ENCODE peak calls at places on chromosome 15, in ten cellular contexts. A is IMR-90, D is dorsolateral prefrontal cortex, I is body of pancreas, E is ovary, Q is tibial nerve, J is uterus, Y is lower lobe of right lung, U is left lung, R is AG04450. F is an unnamed sample.

GRCh38 chr15:99433026-99433756 is 132.6 kb upstream of the MEF2A start:
- DNase-seq in A (no peak), D (no peak), I (no peak), E (peak), Q (no peak), J (peak), Y (peak), U (peak), R (no peak), F (peak)

GRCh38 chr15:99016680-99017321 is 9.2 kb upstream of the PGPEP1L start:
- DNase-seq in A (peak), D (no peak), I (no peak), E (no peak), Q (no peak), J (no peak), Y (no peak), U (no peak), R (no peak), F (no peak)

GRCh38 chr15:83698294-83698693 is 44.4 kb downstream of the ADAMTSL3 start:
- DNase-seq in A (peak), D (no peak), I (peak), E (no peak), Q (peak), J (peak), Y (no peak), U (peak), R (no peak), F (peak)

GRCh38 chr15:60062826-60063225 is 58.7 kb downstream of the FOXB1 start:
- DNase-seq in A (peak), D (no peak), I (no peak), E (no peak), Q (no peak), J (no peak), Y (no peak), U (no peak), R (peak), F (no peak)

GRCh38 chr15:101318147-101318809 is 23.2 kb upstream of the SNRPA1 start:
- DNase-seq in A (no peak), D (no peak), I (no peak), E (no peak), Q (no peak), J (no peak), Y (no peak), U (no peak), R (no peak), F (no peak)

GRCh38 chr15:55457401-55458022 is 49.2 kb downstream of the PIERCE2 start:
- DNase-seq in A (no peak), D (no peak), I (no peak), E (no peak), Q (no peak), J (no peak), Y (peak), U (peak), R (no peak), F (no peak)

GRCh38 chr15:72339777-72340177 is 19.8 kb upstream of the CELF6 start:
- DNase-seq in A (peak), D (no peak), I (peak), E (no peak), Q (no peak), J (no peak), Y (no peak), U (peak), R (peak), F (no peak)

GRCh38 chr15:39857132-39857531 is 62.9 kb downstream of the GPR176 start:
- DNase-seq in A (no peak), D (no peak), I (no peak), E (no peak), Q (no peak), J (no peak), Y (no peak), U (no peak), R (no peak), F (no peak)

GRCh38 chr15:101049856-101050646 is 130.9 kb downstream of the LRRK1 start:
- DNase-seq in A (no peak), D (no peak), I (no peak), E (peak), Q (no peak), J (no peak), Y (no peak), U (peak), R (no peak), F (no peak)

GRCh38 chr15:90697180-90697579 is 20.0 kb upstream of the BLM start:
- DNase-seq in A (no peak), D (no peak), I (no peak), E (no peak), Q (no peak), J (no peak), Y (no peak), U (no peak), R (no peak), F (no peak)

GRCh38 chr15:77603616-77604406 is 28.9 kb downstream of the LINGO1 start:
- DNase-seq in A (no peak), D (no peak), I (no peak), E (no peak), Q (no peak), J (no peak), Y (no peak), U (no peak), R (no peak), F (no peak)

GRCh38 chr15:59532770-59533379 is 78.7 kb upstream of the GCNT3 start:
- DNase-seq in A (peak), D (no peak), I (peak), E (no peak), Q (no peak), J (no peak), Y (no peak), U (no peak), R (peak), F (no peak)

GRCh38 chr15:85897818-85898717 is 103.3 kb upstream of the KLHL25 start:
- DNase-seq in A (no peak), D (peak), I (no peak), E (no peak), Q (no peak), J (no peak), Y (no peak), U (no peak), R (no peak), F (no peak)

GRCh38 chr15:62715946-62716345 is 326.6 kb upstream of the TPM1 start:
- DNase-seq in A (no peak), D (no peak), I (no peak), E (no peak), Q (no peak), J (no peak), Y (no peak), U (no peak), R (no peak), F (no peak)

GRCh38 chr15:72585659-72586058 is 68.8 kb upstream of the GOLGA6B start:
- DNase-seq in A (peak), D (no peak), I (no peak), E (no peak), Q (no peak), J (no peak), Y (no peak), U (no peak), R (no peak), F (no peak)

GRCh38 chr15:70379134-70379533 is 281.4 kb upstream of the TLE3 start:
- DNase-seq in A (no peak), D (no peak), I (no peak), E (no peak), Q (no peak), J (no peak), Y (no peak), U (no peak), R (no peak), F (no peak)

GRCh38 chr15:72289597-72290325 is 17.4 kb upstream of the PARP6 start:
- DNase-seq in A (no peak), D (no peak), I (no peak), E (no peak), Q (no peak), J (no peak), Y (no peak), U (no peak), R (no peak), F (no peak)

GRCh38 chr15:74209997-74210573 is 7.5 kb upstream of the STRA6 start:
- DNase-seq in A (peak), D (no peak), I (peak), E (no peak), Q (no peak), J (no peak), Y (no peak), U (no peak), R (no peak), F (no peak)

GRCh38 chr15:94075349-94075748 is 156.0 kb upstream of the MCTP2 start:
- DNase-seq in A (peak), D (no peak), I (peak), E (peak), Q (peak), J (peak), Y (no peak), U (no peak), R (no peak), F (peak)

GRCh38 chr15:74007820-74008371 is 13.4 kb downstream of the PML start:
- DNase-seq in A (no peak), D (no peak), I (no peak), E (no peak), Q (no peak), J (no peak), Y (no peak), U (no peak), R (no peak), F (no peak)

GRCh38 chr15:92076536-92076935 is 223.0 kb downstream of the SLCO3A1 start:
- DNase-seq in A (no peak), D (peak), I (no peak), E (no peak), Q (no peak), J (no peak), Y (no peak), U (no peak), R (no peak), F (no peak)

GRCh38 chr15:32919749-32920414 is 202.1 kb downstream of the GREM1 start:
- DNase-seq in A (peak), D (no peak), I (no peak), E (no peak), Q (no peak), J (no peak), Y (no peak), U (no peak), R (peak), F (no peak)

GRCh38 chr15:33126559-33127290 is 67.8 kb downstream of the FMN1 start:
- DNase-seq in A (peak), D (no peak), I (peak), E (no peak), Q (peak), J (peak), Y (peak), U (peak), R (peak), F (peak)

GRCh38 chr15:60385620-60386552 is 11.9 kb downstream of the ANXA2 start:
- DNase-seq in A (no peak), D (no peak), I (no peak), E (no peak), Q (no peak), J (no peak), Y (no peak), U (no peak), R (no peak), F (no peak)

GRCh38 chr15:40528801-40529200 is 36.0 kb downstream of the CCDC32 start:
- DNase-seq in A (no peak), D (no peak), I (no peak), E (no peak), Q (no peak), J (no peak), Y (no peak), U (no peak), R (no peak), F (no peak)

GRCh38 chr15:89003865-89004725 is 84.2 kb upstream of the ABHD2 start:
- DNase-seq in A (peak), D (no peak), I (no peak), E (no peak), Q (no peak), J (peak), Y (no peak), U (no peak), R (peak), F (peak)

GRCh38 chr15:70284438-70285214 is 186.9 kb upstream of the TLE3 start:
- DNase-seq in A (no peak), D (no peak), I (peak), E (no peak), Q (no peak), J (no peak), Y (peak), U (peak), R (no peak), F (no peak)

GRCh38 chr15:73716417-73716816 is 32.2 kb downstream of the CD276 start:
- DNase-seq in A (no peak), D (no peak), I (peak), E (no peak), Q (no peak), J (no peak), Y (peak), U (peak), R (no peak), F (no peak)

GRCh38 chr15:28096411-28096719 is 2.8 kb downstream of the OCA2 start:
- DNase-seq in A (no peak), D (no peak), I (no peak), E (no peak), Q (no peak), J (no peak), Y (no peak), U (no peak), R (no peak), F (no peak)
- H3K27ac ChIP-seq in A (no peak), D (no peak), I (no peak), E (no peak), Q (peak), J (no peak), Y (peak), U (no peak), R (no peak), F (peak)

GRCh38 chr15:78714890-78715289 is 73.9 kb upstream of the CHRNB4 start:
- DNase-seq in A (no peak), D (no peak), I (no peak), E (no peak), Q (no peak), J (no peak), Y (no peak), U (no peak), R (no peak), F (no peak)
- TF ChIP-seq CTCF in A (no peak), D (no peak), I (no peak), E (no peak), Q (no peak), J (no peak), Y (no peak), U (no peak), R (no peak), F (no peak)

DNA sequence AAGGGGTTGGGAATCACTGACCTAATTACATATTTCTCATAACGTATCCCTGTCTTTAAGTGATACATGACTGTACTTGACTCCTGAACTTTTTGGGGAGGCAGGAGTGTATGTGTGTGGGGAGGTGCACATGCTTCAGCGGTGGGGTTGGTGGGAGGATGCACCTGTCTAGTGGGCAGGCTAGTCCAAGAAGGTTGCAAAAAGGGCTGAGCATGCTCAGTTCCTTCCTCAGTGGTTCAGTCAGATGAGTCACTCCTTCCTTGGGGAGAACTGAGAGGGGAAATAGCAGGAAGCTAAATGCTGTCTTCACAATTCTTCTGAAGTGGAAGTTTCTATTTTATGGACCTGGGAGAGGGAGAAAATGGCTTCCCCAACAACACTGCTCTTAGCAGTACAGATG is 24.6 kb upstream of the AP4E1 start:
- DNase-seq in A (peak), D (no peak), I (peak), E (no peak), Q (no peak), J (no peak), Y (no peak), U (peak), R (no peak), F (no peak)
- H3K4me3 ChIP-seq in A (no peak), D (no peak), I (no peak), E (no peak), Q (no peak), J (no peak), Y (no peak), U (no peak), R (no peak), F (no peak)

GRCh38 chr15:75346796-75347221 is at the start of gene NEIL1:
- DNase-seq in A (no peak), D (peak), I (peak), E (no peak), Q (no peak), J (no peak), Y (no peak), U (no peak), R (no peak), F (no peak)

GRCh38 chr15:75348563-75349350 is 1.9 kb downstream of the NEIL1 start:
- DNase-seq in A (no peak), D (peak), I (peak), E (no peak), Q (no peak), J (no peak), Y (peak), U (no peak), R (no peak), F (no peak)

GRCh38 chr15:75348034-75348562 is 1.3 kb downstream of the NEIL1 start:
- DNase-seq in A (no peak), D (peak), I (no peak), E (no peak), Q (no peak), J (no peak), Y (peak), U (no peak), R (no peak), F (no peak)

GRCh38 chr15:75349851-75350588 is 3.2 kb downstream of the NEIL1 start:
- DNase-seq in A (no peak), D (no peak), I (peak), E (no peak), Q (no peak), J (no peak), Y (peak), U (peak), R (no peak), F (no peak)

DNA sequence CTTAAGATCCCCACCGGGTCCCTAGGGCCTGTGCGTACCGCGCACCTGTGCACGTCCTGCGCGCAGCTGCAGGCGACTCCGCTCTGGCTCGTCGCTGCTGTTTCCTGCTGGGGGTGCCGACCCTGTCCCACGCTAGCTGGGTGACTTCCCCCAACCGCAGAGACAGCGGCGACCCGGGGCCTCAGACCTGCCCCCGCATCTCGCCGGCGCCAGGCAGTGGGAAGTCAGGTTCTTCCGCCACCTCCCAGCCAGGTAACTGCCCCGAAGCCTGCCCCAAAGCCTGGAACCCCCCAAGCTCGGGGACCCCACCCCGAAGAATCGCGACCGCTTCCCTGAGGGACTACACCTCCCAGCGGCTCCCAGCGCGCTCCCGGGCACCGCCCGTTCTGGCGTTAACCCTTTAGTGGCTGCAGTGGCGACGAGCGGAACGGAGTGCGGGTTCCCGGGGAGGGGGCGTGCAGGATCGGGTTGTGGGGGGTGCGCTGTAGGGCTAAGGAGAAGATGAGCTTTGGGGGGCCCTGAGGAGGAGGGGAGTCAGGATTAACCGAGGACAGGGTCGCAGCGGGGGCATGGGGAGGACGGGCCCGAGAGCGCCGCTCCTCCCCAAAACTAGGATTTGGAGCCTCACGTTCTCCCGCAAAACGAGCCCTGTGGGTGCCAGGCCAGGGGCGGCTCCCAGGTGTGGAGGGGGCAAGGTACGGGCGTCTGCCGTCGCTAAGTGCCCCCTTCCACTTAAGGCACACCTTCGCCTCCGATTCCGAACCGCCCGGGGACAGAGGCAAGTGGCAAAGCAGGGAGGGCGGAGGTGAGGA is 589 bp downstream of the NEIL1 start:
- DNase-seq in A (no peak), D (peak), I (peak), E (peak), Q (peak), J (peak), Y (peak), U (peak), R (no peak), F (no peak)
- H3K27ac ChIP-seq in A (peak), D (peak), I (peak), E (peak), Q (peak), J (peak), Y (peak), U (peak), R (no peak), F (peak)

GRCh38 chr15:67935244-67935643 is 95.4 kb upstream of the RNU6-1 start:
- DNase-seq in A (no peak), D (no peak), I (no peak), E (no peak), Q (no peak), J (no peak), Y (no peak), U (no peak), R (no peak), F (no peak)
- TF ChIP-seq CTCF in A (no peak), D (no peak), I (no peak), E (no peak), Q (no peak), J (no peak), Y (no peak), U (no peak), R (no peak), F (no peak)